ENCODE peak calls at places on chromosomes 7 and 10, in six cellular contexts. J, X, O, N, T and Y are unnamed samples.

GRCh38 chr7:70131807-70132565 is 533.7 kb downstream of the AUTS2 start:
- DNase-seq in J (no peak), X (no peak), O (no peak), N (no peak), T (no peak), Y (no peak)

GRCh38 chr10:23172846-23173548 is 19.1 kb upstream of the PTF1A start:
- DNase-seq in J (no peak), X (no peak), O (peak), N (no peak), T (peak), Y (no peak)

GRCh38 chr10:97916586-97916985 is 66.9 kb downstream of the GOLGA7B start:
- DNase-seq in J (no peak), X (no peak), O (no peak), N (no peak), T (no peak), Y (peak)

GRCh38 chr10:103476046-103476768 is 2.8 kb downstream of the CALHM3 start:
- DNase-seq in J (no peak), X (no peak), O (no peak), N (peak), T (peak), Y (peak)

GRCh38 chr7:2830609-2831376 is 13.3 kb downstream of the GNA12 start:
- DNase-seq in J (no peak), X (no peak), O (no peak), N (no peak), T (no peak), Y (no peak)

GRCh38 chr10:89556590-89556989 is 21.2 kb upstream of the SLC16A12 start:
- DNase-seq in J (no peak), X (no peak), O (no peak), N (no peak), T (no peak), Y (no peak)

GRCh38 chr10:44968101-44968886 is 8.7 kb downstream of the RASSF4 start:
- DNase-seq in J (no peak), X (no peak), O (no peak), N (peak), T (no peak), Y (peak)

GRCh38 chr10:62814901-62815372 is 1.2 kb downstream of the EGR2 start:
- DNase-seq in J (no peak), X (no peak), O (no peak), N (no peak), T (peak), Y (peak)

GRCh38 chr7:116957874-116958273 is 4.6 kb downstream of the ST7 start:
- DNase-seq in J (no peak), X (no peak), O (no peak), N (no peak), T (no peak), Y (no peak)

GRCh38 chr7:105963038-105963667 is at the start of gene CDHR3:
- DNase-seq in J (no peak), X (no peak), O (no peak), N (no peak), T (no peak), Y (no peak)

GRCh38 chr7:131057524-131058065 is 270.1 kb upstream of the MKLN1 start:
- DNase-seq in J (no peak), X (no peak), O (no peak), N (no peak), T (no peak), Y (no peak)

GRCh38 chr10:120942806-120943413 is 91.7 kb downstream of the WDR11 start:
- DNase-seq in J (peak), X (peak), O (peak), N (peak), T (peak), Y (peak)

GRCh38 chr7:23618241-23618640 is 21.1 kb downstream of the CCDC126 start:
- DNase-seq in J (no peak), X (no peak), O (peak), N (no peak), T (no peak), Y (peak)

GRCh38 chr10:76080406-76080805 is 649.0 kb downstream of the LRMDA start:
- DNase-seq in J (no peak), X (no peak), O (peak), N (peak), T (no peak), Y (peak)

GRCh38 chr10:59622320-59622901 is 87.2 kb downstream of the SLC16A9 start:
- DNase-seq in J (no peak), X (peak), O (peak), N (peak), T (peak), Y (peak)

GRCh38 chr10:127999291-127999690 is 92.4 kb downstream of the PTPRE start:
- DNase-seq in J (no peak), X (no peak), O (no peak), N (no peak), T (peak), Y (no peak)

GRCh38 chr7:110762514-110762913 is 328.4 kb upstream of the LRRN3 start:
- DNase-seq in J (no peak), X (no peak), O (no peak), N (peak), T (no peak), Y (no peak)

GRCh38 chr10:84166620-84167288 is 6.8 kb upstream of the GPR15LG start:
- DNase-seq in J (no peak), X (no peak), O (no peak), N (no peak), T (no peak), Y (no peak)

GRCh38 chr7:104272767-104273384 is 55.5 kb upstream of the LHFPL3 start:
- DNase-seq in J (no peak), X (peak), O (peak), N (peak), T (no peak), Y (peak)

GRCh38 chr7:150927954-150928340 is 50.2 kb downstream of the KCNH2 start:
- DNase-seq in J (no peak), X (peak), O (no peak), N (peak), T (no peak), Y (peak)

GRCh38 chr10:85995791-85996190 is 370.8 kb downstream of the GRID1 start:
- DNase-seq in J (peak), X (peak), O (peak), N (no peak), T (peak), Y (peak)

GRCh38 chr10:72186213-72186612 is 29.6 kb upstream of the ANAPC16 start:
- DNase-seq in J (no peak), X (no peak), O (peak), N (no peak), T (no peak), Y (peak)

GRCh38 chr7:107149863-107150262 is 18.9 kb upstream of the HBP1 start:
- DNase-seq in J (no peak), X (no peak), O (no peak), N (no peak), T (no peak), Y (no peak)

GRCh38 chr10:117768333-117769045 is 225.9 kb downstream of the EMX2 start:
- DNase-seq in J (no peak), X (no peak), O (no peak), N (no peak), T (no peak), Y (peak)

GRCh38 chr7:101868191-101868950 is 50.9 kb downstream of the CUX1 start:
- DNase-seq in J (no peak), X (no peak), O (no peak), N (peak), T (no peak), Y (no peak)

GRCh38 chr10:76126607-76127190 is 695.3 kb downstream of the LRMDA start:
- DNase-seq in J (no peak), X (no peak), O (peak), N (no peak), T (no peak), Y (peak)

GRCh38 chr10:103649654-103650423 is 156.3 kb downstream of the NEURL1 start:
- DNase-seq in J (no peak), X (no peak), O (no peak), N (no peak), T (no peak), Y (no peak)

GRCh38 chr7:138470586-138471157 is 10.6 kb downstream of the TRIM24 start:
- DNase-seq in J (no peak), X (no peak), O (no peak), N (no peak), T (no peak), Y (no peak)

GRCh38 chr10:86090807-86091206 is 275.8 kb downstream of the GRID1 start:
- DNase-seq in J (no peak), X (no peak), O (no peak), N (no peak), T (no peak), Y (no peak)

GRCh38 chr10:79399242-79399831 is 46.1 kb downstream of the ZCCHC24 start:
- DNase-seq in J (no peak), X (no peak), O (peak), N (peak), T (peak), Y (peak)
- H3K9ac ChIP-seq in J (no peak), X (no peak), O (no peak), N (peak), T (no peak), Y (peak)

GRCh38 chr10:3469639-3470020 is 297.0 kb upstream of the PITRM1 start:
- DNase-seq in J (no peak), X (no peak), O (peak), N (no peak), T (no peak), Y (peak)
- H3K9ac ChIP-seq in J (no peak), X (no peak), O (peak), N (no peak), T (no peak), Y (peak)

GRCh38 chr10:46326066-46326465 is 39.3 kb downstream of the ANTXRL start:
- DNase-seq in J (no peak), X (no peak), O (no peak), N (no peak), T (no peak), Y (peak)
- H3K9ac ChIP-seq in J (no peak), X (no peak), O (no peak), N (no peak), T (no peak), Y (no peak)

GRCh38 chr7:24824896-24825295 is 67.6 kb upstream of the GSDME start:
- DNase-seq in J (no peak), X (no peak), O (no peak), N (peak), T (no peak), Y (no peak)

GRCh38 chr7:24820730-24821044 is 63.4 kb upstream of the GSDME start:
- DNase-seq in J (no peak), X (no peak), O (no peak), N (no peak), T (no peak), Y (no peak)

GRCh38 chr7:24824400-24824799 is 67.1 kb upstream of the GSDME start:
- DNase-seq in J (no peak), X (peak), O (no peak), N (no peak), T (no peak), Y (no peak)

GRCh38 chr7:24819916-24820689 is 62.8 kb upstream of the GSDME start:
- DNase-seq in J (no peak), X (peak), O (peak), N (peak), T (peak), Y (peak)

DNA sequence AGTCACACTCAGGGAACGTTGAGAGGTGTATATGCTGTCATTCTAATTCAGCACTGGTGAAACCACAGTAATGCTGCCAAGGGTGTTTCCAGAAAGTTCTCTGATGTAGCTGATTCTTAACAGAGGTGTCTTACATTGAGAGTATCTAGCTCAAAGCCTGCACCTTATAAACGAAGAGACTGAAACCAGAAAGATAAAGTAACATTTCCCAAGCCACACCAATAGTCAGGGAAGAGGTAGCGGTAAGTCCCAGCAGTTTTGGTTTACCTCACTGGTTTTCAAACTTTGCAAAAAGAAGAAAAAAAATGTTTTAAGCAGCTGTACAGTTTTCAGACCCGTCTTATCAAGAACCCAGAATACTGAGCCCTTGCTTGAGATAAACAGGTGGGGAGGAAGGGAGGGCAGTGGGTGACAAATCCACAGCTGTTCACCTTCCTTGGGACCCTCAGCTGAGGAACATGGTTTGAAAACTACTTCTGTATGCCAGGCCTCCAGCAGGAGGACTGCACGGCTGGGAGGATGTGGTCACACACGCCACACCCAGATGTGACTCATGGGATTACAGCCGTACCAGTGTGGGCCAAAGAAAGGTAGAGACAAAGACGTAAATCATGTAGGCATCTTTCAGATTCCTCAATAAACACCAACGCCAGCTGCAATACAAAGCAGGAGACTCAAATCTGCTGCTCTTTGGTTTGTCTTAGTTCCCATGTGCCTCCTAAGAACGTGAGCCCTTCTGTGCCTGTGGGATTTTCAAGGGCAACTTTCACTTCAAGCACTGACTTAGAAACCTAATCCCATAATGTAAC is 64.0 kb upstream of the GSDME start:
- DNase-seq in J (peak), X (peak), O (peak), N (peak), T (no peak), Y (peak)
- H3K9ac ChIP-seq in J (peak), X (peak), O (peak), N (peak), T (no peak), Y (peak)

DNA sequence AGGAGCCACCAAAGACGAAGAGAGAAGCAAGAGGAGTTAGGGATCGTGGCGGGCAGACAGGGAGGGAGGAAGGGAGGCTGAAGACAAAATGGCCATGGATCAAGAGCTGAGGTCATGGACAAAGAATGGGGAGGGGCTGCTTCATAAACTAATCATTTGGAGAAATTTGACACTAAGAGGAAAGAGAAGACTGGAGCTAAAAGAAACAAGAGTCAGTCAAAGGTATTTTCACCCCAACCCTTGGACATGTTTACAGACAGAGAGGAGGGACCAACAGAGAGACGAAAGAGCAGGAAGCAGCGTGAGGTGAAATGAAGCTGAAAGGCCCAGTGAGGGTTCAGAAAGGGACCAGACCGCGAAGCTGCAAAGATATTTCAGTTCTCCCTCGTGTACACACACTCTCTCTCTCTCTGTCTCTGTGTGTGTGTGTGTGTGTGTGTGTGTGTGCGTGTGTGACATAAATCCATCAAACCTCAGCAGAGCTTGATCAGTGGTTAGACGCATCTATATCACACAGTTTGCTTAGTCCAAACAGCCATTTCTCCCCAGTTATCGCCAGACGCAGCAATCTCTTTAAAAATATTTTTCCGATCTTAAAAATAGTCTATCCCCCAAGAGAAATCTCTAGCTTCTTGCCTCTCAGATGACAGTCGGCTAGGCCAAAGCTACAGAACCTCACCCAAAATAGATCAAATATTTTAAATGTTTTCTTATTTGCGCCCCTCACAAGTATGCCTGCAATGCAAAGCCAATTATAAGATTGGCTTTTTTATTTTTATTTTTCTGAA is 12.5 kb upstream of the CALD1 start:
- DNase-seq in J (peak), X (no peak), O (no peak), N (peak), T (no peak), Y (peak)
- H3K9ac ChIP-seq in J (no peak), X (no peak), O (no peak), N (peak), T (no peak), Y (peak)

GRCh38 chr7:17931069-17931468 is 9.2 kb downstream of the SNX13 start:
- DNase-seq in J (no peak), X (no peak), O (no peak), N (no peak), T (no peak), Y (no peak)

GRCh38 chr7:17934094-17934493 is 6.2 kb downstream of the SNX13 start:
- DNase-seq in J (no peak), X (no peak), O (no peak), N (no peak), T (no peak), Y (no peak)

GRCh38 chr7:17930546-17930945 is 9.7 kb downstream of the SNX13 start:
- DNase-seq in J (no peak), X (no peak), O (no peak), N (no peak), T (no peak), Y (no peak)

GRCh38 chr7:17934612-17935247 is 5.6 kb downstream of the SNX13 start:
- DNase-seq in J (no peak), X (no peak), O (no peak), N (no peak), T (no peak), Y (no peak)

DNA sequence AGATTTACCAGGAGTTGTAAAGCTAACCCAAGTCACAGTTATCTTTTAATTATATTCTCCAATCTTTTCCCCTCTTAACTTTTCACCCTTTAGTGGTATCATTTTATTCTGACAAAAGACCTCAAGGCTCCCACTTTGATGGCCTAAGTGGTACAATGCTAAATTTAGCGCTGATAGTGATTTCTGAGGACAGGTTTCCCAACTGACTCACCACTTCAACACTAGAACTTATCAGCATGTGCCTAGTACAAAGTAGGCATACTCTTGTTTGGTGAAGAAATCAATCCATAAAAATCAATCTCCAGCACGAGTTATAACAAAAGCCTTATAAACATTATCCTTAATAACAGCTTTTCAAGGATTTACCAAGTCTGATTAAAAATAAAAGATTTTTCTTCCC is 7.5 kb downstream of the SNX13 start:
- DNase-seq in J (no peak), X (no peak), O (no peak), N (no peak), T (no peak), Y (no peak)
- H3K9ac ChIP-seq in J (no peak), X (no peak), O (no peak), N (no peak), T (no peak), Y (no peak)

GRCh38 chr7:16494955-16495719 is 29.6 kb upstream of the SOSTDC1 start:
- DNase-seq in J (no peak), X (no peak), O (peak), N (no peak), T (no peak), Y (no peak)
- H3K9ac ChIP-seq in J (no peak), X (no peak), O (no peak), N (no peak), T (no peak), Y (no peak)

GRCh38 chr7:12162420-12163113 is 48.5 kb upstream of the TMEM106B start:
- DNase-seq in J (no peak), X (no peak), O (peak), N (peak), T (no peak), Y (peak)
- H3K9ac ChIP-seq in J (no peak), X (no peak), O (no peak), N (no peak), T (no peak), Y (no peak)

GRCh38 chr7:139680676-139681462 is 96.9 kb downstream of the HIPK2 start:
- DNase-seq in J (no peak), X (peak), O (peak), N (peak), T (no peak), Y (peak)
- H3K9ac ChIP-seq in J (no peak), X (peak), O (peak), N (peak), T (no peak), Y (peak)

GRCh38 chr10:11326241-11326640 is 285.2 kb downstream of the USP6NL start:
- DNase-seq in J (no peak), X (no peak), O (no peak), N (no peak), T (no peak), Y (no peak)
- H3K9ac ChIP-seq in J (no peak), X (no peak), O (no peak), N (no peak), T (no peak), Y (no peak)